ENCODE peak calls at places on chromosomes 1 and 21, in five cellular contexts. G, Q, Y, R and S are unnamed samples.

GRCh38 chr21:34807146-34807880 is 138.5 kb downstream of the CLIC6 start:
- DNase-seq in G (no peak), Q (no peak), Y (no peak), R (no peak), S (no peak)

GRCh38 chr1:89941110-89941770 is 53.7 kb upstream of the ZNF326 start:
- DNase-seq in G (no peak), Q (no peak), Y (no peak), R (no peak), S (no peak)

GRCh38 chr1:235888119-235888643 is 21.5 kb upstream of the LYST start:
- DNase-seq in G (no peak), Q (no peak), Y (no peak), R (no peak), S (no peak)

GRCh38 chr21:28066051-28066450 is 926.6 kb downstream of the LTN1 start:
- DNase-seq in G (no peak), Q (no peak), Y (no peak), R (no peak), S (no peak)

GRCh38 chr1:232950919-232951579 is 638 bp downstream of the NTPCR start:
- DNase-seq in G (no peak), Q (no peak), Y (no peak), R (no peak), S (no peak)

GRCh38 chr1:11794446-11795237 is 11.1 kb downstream of the MTHFR start:
- DNase-seq in G (no peak), Q (no peak), Y (peak), R (no peak), S (no peak)

GRCh38 chr1:226763741-226764264 is 24.7 kb upstream of the ITPKB start:
- DNase-seq in G (no peak), Q (no peak), Y (no peak), R (no peak), S (no peak)

GRCh38 chr21:42061195-42061865 is 9.8 kb upstream of the UMODL1 start:
- DNase-seq in G (no peak), Q (no peak), Y (peak), R (no peak), S (peak)

GRCh38 chr1:165898837-165899236 is 71.4 kb downstream of the UCK2 start:
- DNase-seq in G (no peak), Q (peak), Y (no peak), R (no peak), S (no peak)
- H3K27ac ChIP-seq in G (no peak), Q (peak), Y (peak), R (no peak), S (peak)

GRCh38 chr1:81304187-81304586 is 496.5 kb upstream of the ADGRL2 start:
- DNase-seq in G (no peak), Q (no peak), Y (no peak), R (no peak), S (no peak)

DNA sequence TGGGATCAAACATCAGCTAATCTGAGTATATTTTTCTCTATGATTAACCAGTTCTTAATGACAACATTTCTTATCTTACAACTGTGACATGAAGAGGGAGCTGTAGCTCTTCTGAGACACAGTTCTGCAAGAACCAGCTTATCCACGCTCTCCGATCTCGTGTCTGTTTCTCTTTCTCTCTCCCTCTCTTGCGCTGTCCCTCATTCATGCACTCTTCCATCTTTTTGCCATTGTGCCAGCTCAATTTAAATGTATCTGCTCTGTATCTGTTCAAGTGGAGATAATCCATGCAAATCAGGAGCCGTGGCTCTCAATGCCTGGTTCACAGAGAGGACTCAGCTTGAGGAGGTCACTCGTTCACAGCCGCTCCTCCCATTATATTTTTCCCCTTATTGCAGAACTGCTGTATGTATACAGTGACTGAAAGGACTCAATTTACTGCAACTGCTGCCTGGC is 494.7 kb upstream of the ADGRL2 start:
- DNase-seq in G (no peak), Q (no peak), Y (no peak), R (peak), S (no peak)
- H3K27ac ChIP-seq in G (no peak), Q (no peak), Y (peak), R (no peak), S (peak)

DNA sequence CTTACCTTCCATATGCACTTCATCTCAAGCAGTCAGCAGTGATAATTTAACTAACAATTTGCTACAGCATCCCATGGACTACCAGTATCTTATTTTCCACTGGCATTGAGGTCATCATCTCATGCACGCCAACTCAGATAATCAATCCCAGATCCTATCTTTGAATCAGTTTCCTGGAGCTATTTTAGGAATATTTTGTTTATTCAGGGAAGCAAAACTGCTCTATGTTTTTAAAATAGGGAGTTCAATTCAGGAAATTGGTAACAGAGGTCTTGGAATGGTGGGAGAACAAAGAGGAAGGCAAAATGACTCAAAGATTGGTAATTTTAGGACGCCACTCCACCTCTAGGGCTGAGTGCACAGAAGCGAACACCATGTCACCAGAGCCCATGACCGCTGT is 71.8 kb upstream of the CNIH3 start:
- DNase-seq in G (no peak), Q (no peak), Y (no peak), R (no peak), S (no peak)
- H3K27ac ChIP-seq in G (no peak), Q (no peak), Y (no peak), R (no peak), S (no peak)

GRCh38 chr1:109668123-109668800 is 405 bp downstream of the GSTM2 start:
- DNase-seq in G (no peak), Q (no peak), Y (no peak), R (no peak), S (no peak)
- H3K27ac ChIP-seq in G (no peak), Q (peak), Y (peak), R (no peak), S (no peak)

GRCh38 chr1:6142036-6142621 is 38.0 kb downstream of the CHD5 start:
- DNase-seq in G (peak), Q (no peak), Y (no peak), R (no peak), S (peak)
- H3K27ac ChIP-seq in G (no peak), Q (no peak), Y (no peak), R (no peak), S (no peak)